ENCODE peak calls at places on chromosomes 16 and 17, in ten cellular contexts. W is effector CD4-positive, alpha-beta T cell; O is KG1; F is ACHN; T is activated CD8-positive, alpha-beta T cell treated with anti-CD3 and anti-CD28 coated beads for 36 hours; E is astrocyte of the hippocampus; L is aorta; S is stimulated activated CD4-positive, alpha-beta T cell treated with anti-CD3 and anti-CD28 coated beads, Interleukin-2, amount 100 ng/mL, for 48 hours; Y is GM10248; G is cardiac fibroblast. D is an unnamed sample.

GRCh38 chr17:48494335-48494734 is 36.5 kb downstream of the HOXB1 start:
- DNase-seq in E (peak; percentile 75), W (no peak), T (no peak), S (no peak), O (no peak), L (no peak), G (peak; percentile 42), Y (no peak), F (no peak), D (no peak)

GRCh38 chr16:23670137-23670776 is 8.4 kb upstream of the PLK1 start:
- DNase-seq in T (peak; percentile 83), Y (peak; percentile 78), E (peak; percentile 77), W (no peak), F (peak; percentile 94), L (no peak), G (peak; percentile 51), S (peak; percentile 38), O (no peak), D (no peak)

GRCh38 chr17:4476512-4477070 is 22.1 kb upstream of the SPNS2 start:
- DNase-seq in F (no peak), O (no peak), T (no peak), E (no peak), L (no peak), W (no peak), Y (no peak), G (no peak), S (no peak), D (no peak)

GRCh38 chr17:80688994-80689635 is 144.5 kb downstream of the RPTOR start:
- DNase-seq in S (no peak), F (no peak), O (no peak), G (no peak), T (no peak), E (no peak), Y (no peak), L (no peak), W (no peak), D (no peak)

GRCh38 chr16:5490499-5490898 is 392.9 kb upstream of the EEF2KMT start:
- DNase-seq in S (peak; percentile 17), T (peak; percentile 56), Y (peak; percentile 28), G (no peak), O (peak; percentile 7), F (peak; percentile 49), W (no peak), L (peak; percentile 79), E (peak; percentile 36), D (no peak)

GRCh38 chr17:20302191-20302917 is 165.0 kb downstream of the LGALS9B start:
- DNase-seq in Y (no peak), S (no peak), E (peak; percentile 32), L (no peak), T (no peak), G (no peak), F (no peak), W (no peak), O (no peak), D (no peak)

GRCh38 chr17:82963104-82963950 is 116.1 kb upstream of the METRNL start:
- DNase-seq in T (peak; percentile 47), E (peak; percentile 87), F (no peak), G (peak; percentile 83), L (peak; percentile 94), W (no peak), Y (peak; percentile 62), O (no peak), S (no peak), D (no peak)

GRCh38 chr17:51673066-51673465 is 412.7 kb downstream of the UTP18 start:
- DNase-seq in F (no peak), Y (no peak), L (no peak), T (no peak), S (no peak), E (no peak), O (no peak), W (no peak), G (no peak), D (no peak)

GRCh38 chr17:61351745-61352407 is 47.8 kb upstream of the TBX2 start:
- DNase-seq in S (no peak), W (no peak), Y (no peak), E (no peak), F (no peak), L (no peak), O (no peak), T (no peak), G (no peak), D (no peak)

GRCh38 chr16:30394603-30395154 is 541 bp upstream of the ZNF48 start:
- DNase-seq in Y (no peak), S (no peak), E (peak; percentile 66), F (peak; percentile 33), L (no peak), W (no peak), O (no peak), T (peak; percentile 20), G (peak; percentile 67), D (no peak)

GRCh38 chr17:61627125-61627524 is 36.1 kb upstream of the NACA2 start:
- DNase-seq in L (no peak), G (no peak), O (no peak), S (no peak), W (no peak), T (no peak), Y (no peak), F (no peak), E (no peak), D (no peak)

GRCh38 chr16:87930456-87930855 is 5.9 kb downstream of the CA5A start:
- DNase-seq in G (peak; percentile 26), W (no peak), S (no peak), E (peak; percentile 34), F (peak; percentile 36), O (no peak), Y (no peak), T (peak; percentile 23), L (no peak), D (no peak)

GRCh38 chr16:21638573-21638975 is 13.8 kb downstream of the IGSF6 start:
- DNase-seq in F (no peak), T (peak; percentile 54), S (no peak), E (no peak), O (no peak), L (no peak), W (no peak), Y (no peak), G (peak; percentile 30), D (no peak)

GRCh38 chr17:80747469-80747868 is 202.8 kb downstream of the RPTOR start:
- DNase-seq in F (no peak), S (no peak), W (no peak), T (no peak), E (no peak), G (no peak), L (no peak), O (no peak), Y (no peak), D (no peak)

GRCh38 chr17:75861927-75862317 is 6.8 kb upstream of the WBP2 start:
- DNase-seq in G (no peak), W (no peak), E (no peak), O (no peak), T (no peak), F (no peak), Y (no peak), L (no peak), S (no peak), D (no peak)

GRCh38 chr17:252456-252855 is 71.0 kb upstream of the DOC2B start:
- DNase-seq in L (peak; percentile 55), W (no peak), O (no peak), G (no peak), Y (no peak), T (no peak), F (no peak), E (no peak), S (no peak), D (no peak)

GRCh38 chr17:43891851-43892671 is 15.3 kb downstream of the MPP2 start:
- DNase-seq in G (no peak), W (no peak), Y (no peak), E (no peak), L (no peak), O (no peak), T (no peak), F (no peak), S (no peak), D (no peak)

GRCh38 chr16:82070656-82071369 is 35.8 kb downstream of the HSD17B2 start:
- DNase-seq in E (peak; percentile 56), F (peak; percentile 33), T (no peak), S (no peak), O (no peak), Y (no peak), W (no peak), L (no peak), G (peak; percentile 29), D (no peak)

GRCh38 chr17:34401165-34401564 is 38.1 kb upstream of the CCL1 start:
- DNase-seq in E (no peak), W (no peak), Y (no peak), F (no peak), G (no peak), O (no peak), T (no peak), S (no peak), L (no peak), D (no peak)

GRCh38 chr17:57459286-57459915 is 203.1 kb downstream of the MSI2 start:
- DNase-seq in L (no peak), G (peak; percentile 48), T (peak; percentile 69), S (no peak), O (no peak), E (peak; percentile 64), F (no peak), W (no peak), Y (no peak), D (no peak)

GRCh38 chr17:80705988-80706387 is 161.3 kb downstream of the RPTOR start:
- DNase-seq in Y (no peak), L (no peak), G (no peak), S (no peak), T (no peak), W (no peak), O (no peak), F (no peak), E (no peak), D (no peak)

GRCh38 chr17:83170571-83171260 is 91.3 kb downstream of the METRNL start:
- DNase-seq in E (no peak), G (no peak), Y (no peak), T (no peak), F (no peak), O (no peak), S (no peak), L (peak; percentile 17), W (no peak), D (no peak)

GRCh38 chr16:86844691-86845090 is 266.3 kb downstream of the FOXL1 start:
- DNase-seq in E (no peak), G (no peak), W (no peak), T (no peak), L (no peak), Y (no peak), O (no peak), S (no peak), F (no peak), D (no peak)

GRCh38 chr16:58709338-58709737 is 24.8 kb upstream of the SLC38A7 start:
- DNase-seq in E (peak; percentile 56), W (no peak), S (no peak), G (no peak), L (no peak), O (no peak), T (no peak), F (peak; percentile 86), Y (no peak), D (no peak)

GRCh38 chr16:87138316-87138715 is 178.9 kb downstream of the C16orf95 start:
- DNase-seq in O (no peak), Y (no peak), W (no peak), G (no peak), S (no peak), F (no peak), T (no peak), L (no peak), E (no peak), D (no peak)

GRCh38 chr16:68416057-68417046 is 32.0 kb downstream of the SMPD3 start:
- DNase-seq in E (no peak), F (no peak), L (no peak), O (no peak), W (no peak), S (no peak), T (no peak), G (no peak), Y (no peak), D (no peak)